ENCODE peak calls at places on chromosomes 4 and X, in four cellular contexts. V is CD4-positive, alpha-beta T cell; O is body of pancreas; E is glutamatergic neuron. R is an unnamed sample.

GRCh38 chr4:7238300-7238960 is 46.1 kb downstream of the SORCS2 start:
- DNase-seq in V (no peak), O (no peak), E (peak), R (no peak)

GRCh38 chr4:176668324-176668723 is 124.4 kb downstream of the VEGFC start:
- DNase-seq in O (no peak), V (no peak), E (no peak), R (no peak)

GRCh38 chrX:57445046-57445445 is 146.8 kb upstream of the ZXDB start:
- DNase-seq in E (no peak), O (no peak), V (no peak), R (no peak)

GRCh38 chr4:41323706-41324105 is 67.0 kb downstream of the UCHL1 start:
- DNase-seq in V (no peak), E (no peak), O (no peak), R (no peak)

GRCh38 chr4:87216469-87216868 is 3.9 kb downstream of the KLHL8 start:
- DNase-seq in E (no peak), O (no peak), V (no peak), R (no peak)

GRCh38 chrX:63922221-63922620 is 137.2 kb upstream of the ARHGEF9 start:
- DNase-seq in V (no peak), O (no peak), E (no peak), R (no peak)

GRCh38 chr4:158121203-158121586 is 51.6 kb downstream of the GASK1B start:
- DNase-seq in V (no peak), O (peak), E (no peak), R (no peak)

GRCh38 chr4:54746228-54746627 is 88.5 kb downstream of the KIT start:
- DNase-seq in O (no peak), V (no peak), E (no peak), R (no peak)

GRCh38 chr4:4694296-4694772 is 152.5 kb upstream of the STX18 start:
- DNase-seq in O (peak), V (no peak), E (no peak), R (no peak)

GRCh38 chr4:108130955-108131354 is 37.8 kb downstream of the LEF1 start:
- DNase-seq in O (no peak), E (no peak), V (no peak), R (no peak)
- TF ChIP-seq CTCF in O (no peak), E (no peak), V (no peak), R (no peak)

DNA sequence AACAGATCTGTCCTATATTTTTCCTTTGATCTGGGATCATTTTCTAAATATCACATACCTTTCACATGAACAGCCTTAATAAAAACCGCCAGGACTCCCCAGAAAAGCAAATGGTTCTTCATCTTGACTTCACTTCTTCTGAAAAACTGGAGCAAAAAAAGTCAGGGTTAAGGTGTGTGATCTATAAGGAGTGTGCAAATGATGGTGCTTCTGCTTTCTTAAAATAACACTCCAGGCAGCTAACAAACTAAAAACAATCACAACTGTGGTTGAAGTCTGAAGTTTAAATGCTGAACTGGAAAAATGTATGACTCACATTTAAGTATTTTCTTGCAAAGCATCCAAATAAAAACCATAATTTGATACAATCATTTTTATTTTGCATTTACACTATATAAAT is at the start of gene JCHAIN:
- DNase-seq in E (no peak), O (no peak), V (no peak), R (no peak)
- TF ChIP-seq CTCF in E (no peak), O (no peak), V (no peak), R (no peak)

DNA sequence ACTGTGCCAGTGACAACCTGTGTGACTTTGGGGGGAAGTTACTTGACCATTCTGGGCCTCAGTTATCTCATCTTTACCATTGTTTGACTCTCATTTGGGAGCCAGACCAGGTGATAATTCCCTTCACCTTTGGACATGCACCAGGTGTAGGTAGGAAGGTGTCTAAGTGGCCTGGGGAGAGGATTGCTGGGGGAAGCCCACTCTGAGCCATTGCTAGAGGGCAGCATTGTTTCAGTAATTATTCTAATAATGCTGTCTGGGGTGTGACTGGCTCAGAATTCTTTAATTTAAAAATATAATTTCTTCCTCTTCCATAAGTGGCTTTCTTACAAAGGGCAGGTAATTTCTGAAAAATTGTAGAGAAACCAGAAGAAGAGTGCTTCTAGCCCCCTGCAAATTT is 104.3 kb downstream of the RTL9 start:
- DNase-seq in O (no peak), E (no peak), V (no peak), R (no peak)
- TF ChIP-seq CTCF in O (no peak), E (no peak), V (no peak), R (no peak)

GRCh38 chr4:147547314-147548056 is 66.6 kb downstream of the EDNRA start:
- DNase-seq in O (no peak), E (no peak), V (no peak), R (no peak)
- TF ChIP-seq CTCF in O (no peak), E (no peak), V (no peak), R (no peak)

DNA sequence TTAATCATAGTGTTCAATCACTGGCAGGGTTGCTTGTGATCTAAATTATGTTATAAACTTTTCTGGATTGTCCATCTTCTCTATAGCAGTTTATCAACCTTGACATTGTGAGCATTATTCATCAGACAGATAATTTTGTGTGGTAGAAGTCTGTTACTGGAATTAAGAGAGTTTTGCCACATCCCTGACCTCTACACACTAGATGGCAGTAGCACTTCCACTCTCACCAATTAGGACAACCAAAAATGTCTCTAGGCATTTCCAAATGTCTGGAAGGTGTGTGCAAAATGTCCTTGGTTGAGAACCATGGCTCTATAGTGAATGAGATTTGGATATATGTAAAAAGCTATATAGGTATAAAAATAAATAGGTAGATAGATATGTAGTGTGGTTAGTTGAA is 324.1 kb upstream of the FAM47C start:
- DNase-seq in E (no peak), V (no peak), O (no peak), R (no peak)
- TF ChIP-seq CTCF in E (no peak), V (no peak), O (no peak), R (no peak)

DNA sequence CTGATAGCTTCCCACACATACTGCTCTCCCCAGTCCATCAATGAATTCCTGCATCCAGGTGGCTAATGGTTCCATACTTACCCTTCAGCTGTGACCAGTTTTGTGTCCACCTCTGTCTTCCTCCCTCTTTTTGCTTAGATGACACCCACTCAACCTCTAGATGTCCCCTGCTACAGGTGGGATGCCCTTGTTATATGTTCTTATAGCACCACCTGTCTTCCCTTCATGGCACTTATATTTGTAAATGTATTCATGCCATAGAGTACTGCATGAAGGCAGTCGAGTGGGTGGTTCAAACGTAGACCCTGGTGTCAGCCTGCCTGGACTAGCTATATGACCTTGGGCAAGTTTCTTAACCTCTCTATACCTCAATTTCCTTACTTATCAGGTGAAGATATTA is 6.5 kb upstream of the USP46 start:
- DNase-seq in O (no peak), V (no peak), E (no peak), R (no peak)
- TF ChIP-seq CTCF in O (no peak), V (no peak), E (no peak), R (no peak)

DNA sequence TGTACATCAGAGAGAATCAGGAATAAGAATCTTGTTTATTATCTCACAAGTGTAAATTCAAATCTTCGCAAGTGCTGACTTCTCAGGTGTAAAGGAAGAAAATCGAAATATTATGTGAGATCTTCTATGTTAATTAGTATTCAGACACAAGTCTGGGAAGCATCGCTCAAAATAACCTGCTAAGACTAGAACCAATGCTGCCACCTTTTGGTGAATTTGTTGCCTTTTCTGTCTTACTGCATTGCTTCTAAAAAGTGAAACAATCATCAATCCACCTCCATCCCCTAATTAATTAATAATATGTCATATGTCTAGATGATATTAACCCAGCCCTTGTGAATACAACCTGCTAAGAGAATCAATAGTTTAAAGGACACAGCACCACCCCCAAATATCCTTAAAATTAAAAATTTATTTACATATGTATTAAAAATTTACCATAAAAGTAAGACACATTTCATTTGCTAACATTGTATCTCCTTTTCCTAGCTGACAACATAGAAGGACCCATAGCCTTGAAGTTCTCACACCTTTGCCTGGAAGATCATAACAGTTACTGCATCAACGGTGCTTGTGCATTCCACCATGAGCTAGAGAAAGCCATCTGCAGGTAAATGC is 3.5 kb downstream of the EPGN start:
- DNase-seq in E (no peak), V (no peak), O (peak), R (no peak)
- TF ChIP-seq CTCF in E (peak), V (peak), O (peak), R (peak)

DNA sequence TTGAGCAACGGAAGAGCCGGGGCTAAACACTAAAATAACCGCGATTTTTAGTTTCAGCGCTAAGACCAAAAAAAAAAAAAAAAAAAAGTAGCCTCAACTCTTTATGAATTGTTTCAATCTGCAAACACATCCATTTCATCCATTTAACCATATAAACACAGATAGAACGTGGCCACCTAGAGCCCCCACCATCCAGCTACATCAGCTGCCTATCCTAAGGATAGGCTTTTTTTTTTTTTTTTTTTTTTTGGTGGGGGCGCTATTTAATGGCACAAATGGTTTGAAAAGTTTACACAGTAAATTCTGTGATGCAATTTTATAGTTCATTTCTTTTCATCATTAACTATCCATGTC is 492 bp upstream of the HDAC8 start:
- DNase-seq in O (no peak), V (no peak), E (no peak), R (no peak)
- TF ChIP-seq CTCF in O (no peak), V (no peak), E (no peak), R (no peak)

GRCh38 chr4:72706633-72707032 is 137.6 kb upstream of the ADAMTS3 start:
- DNase-seq in V (no peak), O (no peak), E (no peak), R (no peak)

DNA sequence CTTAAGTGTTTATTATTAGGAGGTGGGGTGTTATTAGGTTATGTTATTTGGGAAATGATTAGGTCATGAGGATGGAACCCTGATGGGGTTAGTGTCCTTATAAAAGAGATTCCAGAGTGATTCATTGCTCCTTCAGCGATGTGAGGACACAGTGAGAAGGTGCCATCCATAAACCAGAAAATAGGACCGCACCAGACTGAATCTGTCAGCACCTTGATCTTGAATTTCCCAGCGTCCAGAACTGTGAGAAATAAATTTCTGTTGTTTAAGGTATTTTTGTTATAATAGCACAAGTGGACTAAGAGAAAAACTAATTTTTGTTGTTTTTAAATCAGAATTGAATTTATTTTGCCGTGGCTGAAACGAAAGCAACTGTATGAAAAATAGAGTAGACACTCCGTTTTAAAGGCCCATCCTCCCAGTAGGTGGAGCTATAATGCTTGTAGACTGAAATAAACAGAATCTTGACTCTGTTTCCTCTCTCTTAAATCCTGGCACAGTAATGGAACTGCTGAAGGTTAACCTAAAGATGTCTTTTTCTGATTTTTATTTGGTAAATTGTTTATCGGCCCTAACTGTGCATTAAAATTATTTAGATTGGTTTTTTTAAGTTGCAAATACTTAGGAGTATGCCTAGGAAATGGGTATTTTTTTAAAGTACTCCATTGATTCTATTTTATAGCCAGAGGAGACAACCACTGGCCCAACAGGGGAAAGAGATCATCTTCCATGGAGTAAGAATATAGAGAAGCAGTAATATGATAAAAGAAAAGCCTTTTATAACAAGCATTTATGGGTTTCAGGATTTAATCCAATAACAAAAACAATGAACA is 133.2 kb upstream of the ADAMTS3 start:
- DNase-seq in O (peak), E (no peak), V (peak), R (no peak)
- TF ChIP-seq CTCF in O (peak), E (peak), V (peak), R (peak)